ENCODE peak calls at places on chromosomes 5 and 9, in seven cellular contexts. One of them, this sample, is unnamed.

GRCh38 chr9:89093201-89093600 is 85.4 kb downstream of the SHC3 start:
- DNase-seq in H4: no peak
- DNase-seq in GM23248: no peak
- DNase-seq in CD4-positive, alpha-beta T cell: no peak
- DNase-seq in stimulated activated CD8-positive, alpha-beta memory T cell treated with anti-CD3 and anti-CD28 coated beads, Interleukin-7, amount 100 ng/mL, for 4 hours: no peak
- DNase-seq in C1 segment of cervical spinal cord: no peak
- DNase-seq in NCI-H1694: no peak
- DNase-seq in this sample: no peak

GRCh38 chr5:102638912-102639652 is 116.0 kb upstream of the PAM start:
- DNase-seq in H4: peak
- DNase-seq in GM23248: peak
- DNase-seq in CD4-positive, alpha-beta T cell: no peak
- DNase-seq in stimulated activated CD8-positive, alpha-beta memory T cell treated with anti-CD3 and anti-CD28 coated beads, Interleukin-7, amount 100 ng/mL, for 4 hours: no peak
- DNase-seq in C1 segment of cervical spinal cord: no peak
- DNase-seq in NCI-H1694: no peak
- DNase-seq in this sample: peak

GRCh38 chr9:114224247-114224610 is 68.9 kb downstream of the COL27A1 start:
- DNase-seq in H4: peak
- DNase-seq in GM23248: peak
- DNase-seq in CD4-positive, alpha-beta T cell: no peak
- DNase-seq in stimulated activated CD8-positive, alpha-beta memory T cell treated with anti-CD3 and anti-CD28 coated beads, Interleukin-7, amount 100 ng/mL, for 4 hours: no peak
- DNase-seq in C1 segment of cervical spinal cord: no peak
- DNase-seq in NCI-H1694: no peak
- DNase-seq in this sample: peak

GRCh38 chr9:91803143-91803940 is 146.7 kb downstream of the ROR2 start:
- DNase-seq in H4: peak
- DNase-seq in GM23248: peak
- DNase-seq in CD4-positive, alpha-beta T cell: no peak
- DNase-seq in stimulated activated CD8-positive, alpha-beta memory T cell treated with anti-CD3 and anti-CD28 coated beads, Interleukin-7, amount 100 ng/mL, for 4 hours: no peak
- DNase-seq in C1 segment of cervical spinal cord: no peak
- DNase-seq in NCI-H1694: no peak
- DNase-seq in this sample: peak

GRCh38 chr9:76349865-76350264 is 44.4 kb downstream of the RFK start:
- DNase-seq in H4: no peak
- DNase-seq in GM23248: no peak
- DNase-seq in CD4-positive, alpha-beta T cell: no peak
- DNase-seq in stimulated activated CD8-positive, alpha-beta memory T cell treated with anti-CD3 and anti-CD28 coated beads, Interleukin-7, amount 100 ng/mL, for 4 hours: no peak
- DNase-seq in C1 segment of cervical spinal cord: no peak
- DNase-seq in NCI-H1694: no peak
- DNase-seq in this sample: no peak

GRCh38 chr5:138438003-138438723 is 694 bp upstream of the REEP2 start:
- DNase-seq in H4: no peak
- DNase-seq in GM23248: no peak
- DNase-seq in CD4-positive, alpha-beta T cell: no peak
- DNase-seq in stimulated activated CD8-positive, alpha-beta memory T cell treated with anti-CD3 and anti-CD28 coated beads, Interleukin-7, amount 100 ng/mL, for 4 hours: no peak
- DNase-seq in C1 segment of cervical spinal cord: no peak
- DNase-seq in NCI-H1694: no peak
- DNase-seq in this sample: no peak

GRCh38 chr5:131973981-131974380 is 28.5 kb upstream of the MEIKIN start:
- DNase-seq in H4: no peak
- DNase-seq in GM23248: no peak
- DNase-seq in CD4-positive, alpha-beta T cell: no peak
- DNase-seq in stimulated activated CD8-positive, alpha-beta memory T cell treated with anti-CD3 and anti-CD28 coated beads, Interleukin-7, amount 100 ng/mL, for 4 hours: no peak
- DNase-seq in C1 segment of cervical spinal cord: no peak
- DNase-seq in NCI-H1694: no peak
- DNase-seq in this sample: no peak

GRCh38 chr5:65262094-65262493 is 219.6 kb downstream of the ADAMTS6 start:
- DNase-seq in H4: no peak
- DNase-seq in GM23248: peak
- DNase-seq in CD4-positive, alpha-beta T cell: no peak
- DNase-seq in stimulated activated CD8-positive, alpha-beta memory T cell treated with anti-CD3 and anti-CD28 coated beads, Interleukin-7, amount 100 ng/mL, for 4 hours: no peak
- DNase-seq in C1 segment of cervical spinal cord: no peak
- DNase-seq in NCI-H1694: no peak
- DNase-seq in this sample: peak

GRCh38 chr9:76564300-76564699 is 105.3 kb downstream of the GCNT1 start:
- DNase-seq in H4: no peak
- DNase-seq in GM23248: peak
- DNase-seq in CD4-positive, alpha-beta T cell: no peak
- DNase-seq in stimulated activated CD8-positive, alpha-beta memory T cell treated with anti-CD3 and anti-CD28 coated beads, Interleukin-7, amount 100 ng/mL, for 4 hours: no peak
- DNase-seq in C1 segment of cervical spinal cord: no peak
- DNase-seq in NCI-H1694: no peak
- DNase-seq in this sample: no peak

GRCh38 chr9:131524578-131525315 is 6.3 kb downstream of the UCK1 start:
- DNase-seq in H4: no peak
- DNase-seq in GM23248: peak
- DNase-seq in CD4-positive, alpha-beta T cell: no peak
- DNase-seq in stimulated activated CD8-positive, alpha-beta memory T cell treated with anti-CD3 and anti-CD28 coated beads, Interleukin-7, amount 100 ng/mL, for 4 hours: no peak
- DNase-seq in C1 segment of cervical spinal cord: no peak
- DNase-seq in NCI-H1694: no peak
- DNase-seq in this sample: peak

GRCh38 chr9:27645166-27645840 is 72.0 kb upstream of the C9orf72 start:
- DNase-seq in H4: no peak
- DNase-seq in GM23248: no peak
- DNase-seq in CD4-positive, alpha-beta T cell: no peak
- DNase-seq in stimulated activated CD8-positive, alpha-beta memory T cell treated with anti-CD3 and anti-CD28 coated beads, Interleukin-7, amount 100 ng/mL, for 4 hours: no peak
- DNase-seq in C1 segment of cervical spinal cord: no peak
- DNase-seq in NCI-H1694: no peak
- DNase-seq in this sample: no peak

GRCh38 chr9:89426389-89426961 is 71.4 kb downstream of the SEMA4D start:
- DNase-seq in H4: no peak
- DNase-seq in GM23248: no peak
- DNase-seq in CD4-positive, alpha-beta T cell: no peak
- DNase-seq in stimulated activated CD8-positive, alpha-beta memory T cell treated with anti-CD3 and anti-CD28 coated beads, Interleukin-7, amount 100 ng/mL, for 4 hours: no peak
- DNase-seq in C1 segment of cervical spinal cord: no peak
- DNase-seq in NCI-H1694: no peak
- DNase-seq in this sample: no peak

GRCh38 chr5:112637343-112637742 is 100.3 kb upstream of the APC start:
- DNase-seq in H4: no peak
- DNase-seq in GM23248: peak
- DNase-seq in CD4-positive, alpha-beta T cell: no peak
- DNase-seq in stimulated activated CD8-positive, alpha-beta memory T cell treated with anti-CD3 and anti-CD28 coated beads, Interleukin-7, amount 100 ng/mL, for 4 hours: no peak
- DNase-seq in C1 segment of cervical spinal cord: no peak
- DNase-seq in NCI-H1694: no peak
- DNase-seq in this sample: no peak

GRCh38 chr5:454936-455335 is 12.0 kb downstream of the EXOC3 start:
- DNase-seq in H4: no peak
- DNase-seq in GM23248: no peak
- DNase-seq in CD4-positive, alpha-beta T cell: no peak
- DNase-seq in stimulated activated CD8-positive, alpha-beta memory T cell treated with anti-CD3 and anti-CD28 coated beads, Interleukin-7, amount 100 ng/mL, for 4 hours: no peak
- DNase-seq in C1 segment of cervical spinal cord: no peak
- DNase-seq in NCI-H1694: no peak
- DNase-seq in this sample: no peak

GRCh38 chr5:43582082-43583005 is 20.6 kb upstream of the NNT start:
- DNase-seq in H4: no peak
- DNase-seq in GM23248: no peak
- DNase-seq in CD4-positive, alpha-beta T cell: no peak
- DNase-seq in stimulated activated CD8-positive, alpha-beta memory T cell treated with anti-CD3 and anti-CD28 coated beads, Interleukin-7, amount 100 ng/mL, for 4 hours: no peak
- DNase-seq in C1 segment of cervical spinal cord: no peak
- DNase-seq in NCI-H1694: no peak
- DNase-seq in this sample: no peak

GRCh38 chr9:98225015-98225442 is 30.4 kb downstream of the TBC1D2 start:
- DNase-seq in H4: no peak
- DNase-seq in GM23248: no peak
- DNase-seq in CD4-positive, alpha-beta T cell: no peak
- DNase-seq in stimulated activated CD8-positive, alpha-beta memory T cell treated with anti-CD3 and anti-CD28 coated beads, Interleukin-7, amount 100 ng/mL, for 4 hours: no peak
- DNase-seq in C1 segment of cervical spinal cord: no peak
- DNase-seq in NCI-H1694: peak
- DNase-seq in this sample: no peak

GRCh38 chr5:177444106-177445051 is 2.2 kb upstream of the PRR7 start:
- DNase-seq in H4: no peak
- DNase-seq in GM23248: no peak
- DNase-seq in CD4-positive, alpha-beta T cell: no peak
- DNase-seq in stimulated activated CD8-positive, alpha-beta memory T cell treated with anti-CD3 and anti-CD28 coated beads, Interleukin-7, amount 100 ng/mL, for 4 hours: no peak
- DNase-seq in C1 segment of cervical spinal cord: no peak
- DNase-seq in NCI-H1694: no peak
- DNase-seq in this sample: no peak

GRCh38 chr5:151924564-151925395 is at the start of gene GLRA1:
- DNase-seq in H4: peak
- DNase-seq in GM23248: peak
- DNase-seq in CD4-positive, alpha-beta T cell: peak
- DNase-seq in stimulated activated CD8-positive, alpha-beta memory T cell treated with anti-CD3 and anti-CD28 coated beads, Interleukin-7, amount 100 ng/mL, for 4 hours: peak
- DNase-seq in C1 segment of cervical spinal cord: no peak
- DNase-seq in NCI-H1694: no peak
- DNase-seq in this sample: peak

GRCh38 chr5:93164690-93165089 is 416.3 kb downstream of the NR2F1-AS1 start:
- DNase-seq in H4: peak
- DNase-seq in GM23248: peak
- DNase-seq in CD4-positive, alpha-beta T cell: no peak
- DNase-seq in stimulated activated CD8-positive, alpha-beta memory T cell treated with anti-CD3 and anti-CD28 coated beads, Interleukin-7, amount 100 ng/mL, for 4 hours: no peak
- DNase-seq in C1 segment of cervical spinal cord: no peak
- DNase-seq in NCI-H1694: no peak
- DNase-seq in this sample: peak

GRCh38 chr9:6564370-6564769 is 81.2 kb downstream of the GLDC start:
- DNase-seq in H4: no peak
- DNase-seq in GM23248: peak
- DNase-seq in CD4-positive, alpha-beta T cell: no peak
- DNase-seq in stimulated activated CD8-positive, alpha-beta memory T cell treated with anti-CD3 and anti-CD28 coated beads, Interleukin-7, amount 100 ng/mL, for 4 hours: no peak
- DNase-seq in C1 segment of cervical spinal cord: no peak
- DNase-seq in NCI-H1694: no peak
- DNase-seq in this sample: no peak